ENCODE peak calls at places on chromosome 15, in nine cellular contexts. L is breast epithelium; E is tibial artery; B is epithelial cell of esophagus; Y is kidney tubule cell; K is activated T-cell treated with anti-CD3 and anti-CD28 coated beads, Interleukin-2, amount 50 U/mL, for 72 hours; C is globus pallidus; V is NCI-H460; H is foreskin fibroblast. Q is an unnamed sample.

GRCh38 chr15:64828985-64829384 is 3.5 kb upstream of the PIF1 start:
- DNase-seq in H (peak), E (no peak), L (no peak), K (no peak), Y (no peak), B (peak), C (no peak), V (no peak), Q (no peak)

GRCh38 chr15:98901438-98901837 is 106.2 kb downstream of the PGPEP1L start:
- DNase-seq in V (no peak), E (no peak), K (no peak), C (no peak), B (no peak), H (no peak), L (no peak), Y (no peak), Q (no peak)

GRCh38 chr15:69648775-69649735 is 196.4 kb downstream of the RPLP1 start:
- DNase-seq in H (no peak), L (peak), B (peak), Y (no peak), V (no peak), E (no peak), C (no peak), K (no peak), Q (no peak)

GRCh38 chr15:44157679-44158078 is 37.4 kb downstream of the FRMD5 start:
- DNase-seq in L (no peak), B (peak), E (no peak), H (peak), V (no peak), Y (peak), C (no peak), K (no peak), Q (peak)

GRCh38 chr15:41827290-41827879 is 507 bp upstream of the JMJD7 start:
- DNase-seq in C (no peak), E (no peak), B (peak), V (no peak), L (no peak), H (peak), K (peak), Y (no peak), Q (no peak)

GRCh38 chr15:62603757-62604156 is 438.7 kb upstream of the C2CD4B start:
- DNase-seq in B (peak), K (no peak), H (peak), E (no peak), L (no peak), C (no peak), V (no peak), Y (no peak), Q (no peak)

GRCh38 chr15:58392611-58393161 is 39.1 kb upstream of the LIPC start:
- DNase-seq in C (no peak), L (no peak), Y (peak), K (no peak), B (no peak), V (no peak), H (no peak), E (no peak), Q (no peak)

GRCh38 chr15:75532413-75533250 is 46.5 kb downstream of the PTPN9 start:
- DNase-seq in V (peak), E (peak), H (peak), K (peak), L (no peak), C (peak), B (peak), Y (peak), Q (peak)

GRCh38 chr15:44158111-44158510 is 37.0 kb downstream of the FRMD5 start:
- DNase-seq in Y (no peak), K (no peak), C (no peak), E (no peak), V (no peak), L (no peak), B (no peak), H (no peak), Q (no peak)

Q was measured in Panc1.